ENCODE peak calls at places on chromosome 6, in six cellular contexts. U, H, A, X, E and Y are unnamed samples.

GRCh38 chr6:93394471-93394870 is 24.9 kb downstream of the EPHA7 start:
- DNase-seq in U (no peak), H (no peak), A (no peak), X (no peak), E (no peak), Y (no peak)

GRCh38 chr6:135251416-135251815 is 70.3 kb downstream of the MYB start:
- DNase-seq in U (no peak), H (no peak), A (no peak), X (no peak), E (no peak), Y (no peak)

GRCh38 chr6:169777896-169778295 is 26.5 kb downstream of the ERMARD start:
- DNase-seq in U (no peak), H (no peak), A (no peak), X (no peak), E (no peak), Y (no peak)

GRCh38 chr6:144215402-144215931 is 65.2 kb downstream of the STX11 start:
- DNase-seq in U (no peak), H (no peak), A (peak), X (no peak), E (no peak), Y (no peak)

GRCh38 chr6:155177369-155177961 is 86.3 kb upstream of the CLDN20 start:
- DNase-seq in U (no peak), H (peak), A (peak), X (peak), E (peak), Y (no peak)

GRCh38 chr6:45845546-45845945 is 170.1 kb downstream of the CLIC5 start:
- DNase-seq in U (peak), H (no peak), A (no peak), X (no peak), E (peak), Y (no peak)

GRCh38 chr6:75842191-75842590 is 93.2 kb downstream of the MYO6 start:
- DNase-seq in U (no peak), H (no peak), A (no peak), X (no peak), E (peak), Y (no peak)

GRCh38 chr6:132715204-132715603 is 1.3 kb upstream of the VNN1 start:
- DNase-seq in U (no peak), H (no peak), A (no peak), X (no peak), E (peak), Y (peak)

GRCh38 chr6:105136433-105137350 is 43.1 kb downstream of the POPDC3 start:
- DNase-seq in U (no peak), H (peak), A (no peak), X (peak), E (peak), Y (no peak)

GRCh38 chr6:27312146-27312949 is at the start of gene POM121L2:
- DNase-seq in U (no peak), H (peak), A (peak), X (no peak), E (peak), Y (no peak)

GRCh38 chr6:80460396-80460912 is 354.0 kb downstream of the BCKDHB start:
- DNase-seq in U (no peak), H (no peak), A (no peak), X (no peak), E (peak), Y (no peak)

GRCh38 chr6:105986998-105987397 is 99.1 kb upstream of the PRDM1 start:
- DNase-seq in U (peak), H (no peak), A (no peak), X (no peak), E (no peak), Y (no peak)

GRCh38 chr6:107275330-107275865 is 160.1 kb upstream of the BEND3 start:
- DNase-seq in U (no peak), H (no peak), A (no peak), X (no peak), E (no peak), Y (no peak)

GRCh38 chr6:35215665-35216411 is 2.1 kb downstream of the SCUBE3 start:
- DNase-seq in U (no peak), H (no peak), A (no peak), X (no peak), E (no peak), Y (no peak)

GRCh38 chr6:159151266-159151855 is 17.8 kb upstream of the FNDC1 start:
- DNase-seq in U (no peak), H (no peak), A (peak), X (peak), E (peak), Y (no peak)

GRCh38 chr6:16982827-16983226 is 119.0 kb upstream of the STMND1 start:
- DNase-seq in U (peak), H (no peak), A (no peak), X (no peak), E (peak), Y (peak)

GRCh38 chr6:111985202-111985731 is 68.6 kb upstream of the CCN6 start:
- DNase-seq in U (peak), H (peak), A (no peak), X (peak), E (peak), Y (peak)

GRCh38 chr6:70638468-70638867 is 29.2 kb upstream of the SMAP1 start:
- DNase-seq in U (no peak), H (no peak), A (no peak), X (no peak), E (no peak), Y (no peak)

DNA sequence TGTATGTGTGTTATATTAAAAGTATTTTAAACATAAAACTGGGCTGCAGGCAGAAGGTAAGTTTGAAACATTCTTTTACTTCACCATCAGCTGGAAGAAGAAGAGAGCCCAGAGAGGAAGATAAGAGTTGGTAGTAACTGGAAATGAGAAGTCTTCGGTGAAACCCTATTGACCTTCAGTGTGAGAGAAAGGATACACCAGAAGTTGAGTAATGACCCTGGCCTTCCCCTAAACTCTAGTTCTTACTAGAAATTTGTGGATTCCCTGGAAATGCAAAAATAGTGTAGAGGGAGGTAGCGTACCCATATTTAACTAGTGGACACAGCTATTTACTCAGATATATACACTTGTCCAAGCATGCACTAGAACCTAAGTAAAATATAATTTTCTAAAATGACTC is 8.0 kb upstream of the EPM2A start:
- DNase-seq in U (no peak), H (no peak), A (no peak), X (no peak), E (no peak), Y (no peak)
- H3K4me3 ChIP-seq in U (no peak), H (no peak), A (no peak), X (no peak), E (no peak), Y (no peak)

DNA sequence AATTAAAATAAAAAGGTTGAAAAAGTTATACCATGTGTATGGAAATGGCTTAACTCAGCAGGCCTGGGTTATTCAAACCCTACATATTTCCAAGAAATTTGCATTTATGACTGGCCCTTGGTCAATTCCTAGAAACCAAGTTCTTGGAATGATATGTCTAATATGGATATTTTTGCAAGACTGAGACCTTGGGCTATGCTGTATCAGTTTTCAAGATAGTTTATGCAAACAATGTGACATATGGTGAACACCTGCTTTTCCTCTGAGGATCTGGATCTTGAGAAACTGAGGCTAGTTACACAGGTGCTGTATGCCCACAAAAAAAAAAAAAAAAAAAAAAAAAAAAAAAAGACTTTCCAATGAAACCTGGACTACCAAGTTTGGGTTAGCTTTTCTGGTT is 536.9 kb upstream of the HS3ST5 start:
- DNase-seq in U (no peak), H (no peak), A (no peak), X (no peak), E (no peak), Y (no peak)
- H3K4me3 ChIP-seq in U (no peak), H (no peak), A (no peak), X (no peak), E (no peak), Y (no peak)

GRCh38 chr6:156852147-156852857 is 75.1 kb downstream of the ARID1B start:
- DNase-seq in U (no peak), H (no peak), A (no peak), X (no peak), E (no peak), Y (no peak)
- H3K4me3 ChIP-seq in U (no peak), H (no peak), A (no peak), X (no peak), E (no peak), Y (no peak)

DNA sequence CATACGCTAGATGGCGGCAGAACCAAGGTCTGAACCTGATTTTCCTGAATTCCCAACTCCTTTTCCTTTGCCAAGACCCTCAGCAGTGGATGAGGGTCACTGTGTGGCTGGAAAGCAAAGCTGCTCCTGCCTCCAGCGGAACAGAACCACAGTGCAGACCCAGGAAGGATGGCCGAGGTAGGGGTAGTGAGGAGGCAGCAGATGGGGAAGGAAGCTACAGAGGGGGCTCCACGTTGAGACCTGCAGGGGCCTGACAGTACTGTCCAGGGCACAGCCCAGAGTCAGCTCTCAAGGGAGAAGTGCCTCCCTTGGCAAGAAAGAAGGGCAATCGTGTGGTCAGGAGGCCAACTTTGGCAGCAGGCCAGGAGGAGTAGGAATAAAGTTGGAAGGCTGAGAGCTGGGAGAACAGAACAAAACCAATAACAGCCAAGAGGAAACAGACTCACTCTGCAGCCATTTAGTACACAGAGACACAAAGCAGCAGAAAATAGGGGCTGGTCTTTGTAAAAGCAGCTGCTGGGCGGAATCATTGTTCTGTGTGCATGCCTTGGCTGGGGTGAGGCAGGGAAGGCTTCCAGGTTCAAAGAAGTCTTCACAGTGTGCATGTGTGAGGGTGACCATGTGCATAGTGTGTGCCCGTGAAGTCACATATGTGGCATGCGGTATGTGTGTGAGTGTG is 3.1 kb downstream of the GABRR2 start:
- DNase-seq in U (no peak), H (no peak), A (no peak), X (peak), E (peak), Y (peak)
- H3K4me3 ChIP-seq in U (no peak), H (no peak), A (no peak), X (no peak), E (no peak), Y (no peak)

DNA sequence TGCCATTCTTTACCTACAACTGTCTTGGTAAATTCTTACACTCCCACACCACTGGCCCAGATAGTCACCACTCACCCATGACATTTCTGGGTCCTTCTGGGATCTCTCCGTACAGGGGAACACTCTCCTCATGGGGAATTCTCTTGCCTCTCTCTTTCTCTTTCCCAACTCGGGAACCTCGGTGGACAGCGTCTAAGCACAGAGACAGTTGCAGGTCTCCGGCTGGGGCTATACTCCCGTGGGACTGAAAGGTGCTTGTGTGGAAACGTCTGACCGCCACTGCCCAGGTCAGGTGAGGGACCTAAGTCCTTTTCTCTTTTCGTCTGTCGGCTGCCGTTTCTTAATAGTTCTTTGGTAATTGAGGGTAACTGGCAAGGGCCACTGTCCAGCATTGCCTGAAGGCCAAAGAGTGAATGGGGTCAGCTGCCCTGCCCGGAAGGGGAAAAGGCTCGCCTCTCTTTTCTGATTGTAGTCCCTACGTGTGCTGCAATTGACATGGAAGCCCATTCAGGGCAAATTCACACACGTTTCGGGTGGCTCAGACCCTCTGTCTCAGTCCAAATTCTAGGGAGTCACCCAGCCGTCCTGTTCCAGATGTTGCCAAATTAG is 31.3 kb upstream of the RIPK1 start:
- DNase-seq in U (no peak), H (no peak), A (no peak), X (no peak), E (no peak), Y (no peak)
- H3K4me3 ChIP-seq in U (no peak), H (no peak), A (no peak), X (no peak), E (no peak), Y (no peak)

GRCh38 chr6:138692978-138693909 is 80.3 kb upstream of the CCDC28A start:
- DNase-seq in U (no peak), H (peak), A (peak), X (peak), E (peak), Y (no peak)

GRCh38 chr6:138689849-138690248 is 83.7 kb upstream of the CCDC28A start:
- DNase-seq in U (no peak), H (no peak), A (no peak), X (no peak), E (peak), Y (no peak)

GRCh38 chr6:138691595-138692057 is 81.9 kb upstream of the CCDC28A start:
- DNase-seq in U (peak), H (no peak), A (no peak), X (no peak), E (peak), Y (peak)

GRCh38 chr6:138692058-138692977 is 81.3 kb upstream of the CCDC28A start:
- DNase-seq in U (no peak), H (peak), A (peak), X (peak), E (peak), Y (no peak)

GRCh38 chr6:138690975-138691594 is 82.5 kb upstream of the CCDC28A start:
- DNase-seq in U (no peak), H (no peak), A (no peak), X (no peak), E (no peak), Y (no peak)
- H3K4me3 ChIP-seq in U (peak), H (no peak), A (no peak), X (peak), E (peak), Y (peak)

DNA sequence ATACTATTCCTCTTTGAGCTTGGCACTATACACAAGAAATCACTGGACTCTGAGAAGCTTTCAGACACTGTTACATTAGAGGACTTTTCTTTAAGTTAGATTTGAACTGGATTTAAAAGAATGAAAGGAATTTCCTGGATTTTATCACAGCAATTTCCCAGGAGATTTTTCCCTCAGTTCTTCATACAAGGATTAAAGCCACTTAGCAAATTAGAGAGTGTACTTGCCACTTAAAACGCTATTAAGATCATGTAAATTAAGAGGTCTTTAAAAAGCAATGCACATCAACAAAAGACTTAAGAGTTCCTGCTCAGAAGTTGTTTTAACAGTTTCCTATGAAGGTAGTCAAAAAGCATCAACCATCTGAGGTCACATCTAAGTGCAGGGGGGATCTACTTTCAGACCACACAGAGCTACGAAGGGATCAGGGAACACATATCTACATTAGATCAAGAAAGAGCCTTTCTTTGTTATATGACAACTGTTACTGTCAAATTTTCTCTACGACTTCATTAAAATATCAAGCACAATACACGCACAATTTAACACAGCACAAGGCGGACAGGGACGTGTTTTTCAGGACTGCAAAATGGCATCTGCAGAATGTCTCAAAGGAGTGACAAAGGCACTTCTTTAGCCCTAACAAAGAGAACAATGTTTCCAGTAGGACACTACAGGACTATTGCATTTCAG is 65.8 kb downstream of the EPB41L2 start:
- DNase-seq in U (no peak), H (no peak), A (no peak), X (peak), E (peak), Y (no peak)
- H3K4me3 ChIP-seq in U (no peak), H (no peak), A (no peak), X (no peak), E (no peak), Y (no peak)

DNA sequence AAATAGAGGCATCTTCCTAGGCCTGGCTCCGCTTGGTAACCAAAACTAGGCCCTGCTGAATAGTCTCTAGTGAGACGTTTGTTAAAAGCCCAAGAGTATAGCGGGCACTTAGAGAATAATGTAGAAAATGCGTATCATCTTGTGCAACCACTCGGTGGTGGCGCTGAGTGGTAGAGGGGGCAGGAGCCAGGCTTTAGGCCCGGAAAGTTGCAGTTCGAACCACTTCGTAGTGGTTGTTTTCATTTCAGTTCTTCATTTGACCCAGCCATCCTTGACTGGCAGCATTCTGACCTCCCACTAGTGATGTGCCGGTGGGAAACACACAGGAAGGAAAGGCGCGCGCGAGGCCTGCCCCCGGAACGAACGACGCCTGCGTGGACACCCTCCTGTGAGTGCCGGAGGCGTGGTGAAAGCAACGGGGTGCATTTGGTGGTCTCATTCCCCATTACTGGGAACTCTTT is 18.0 kb downstream of the GPX5 start:
- DNase-seq in U (no peak), H (no peak), A (peak), X (no peak), E (peak), Y (no peak)
- H3K4me3 ChIP-seq in U (peak), H (peak), A (no peak), X (no peak), E (peak), Y (peak)